ENCODE peak calls at places on chromosomes 12 and 14, in four cellular contexts. One of them, this sample, is unnamed.

GRCh38 chr12:56080556-56081138 is 682 bp downstream of the ERBB3 start:
- DNase-seq in psoas muscle: peak
- DNase-seq in fibroblast of pulmonary artery: no peak
- DNase-seq in IMR-90: no peak
- DNase-seq in this sample: no peak

GRCh38 chr14:61365667-61366194 is 44.4 kb downstream of the PRKCH start:
- DNase-seq in psoas muscle: no peak
- DNase-seq in fibroblast of pulmonary artery: peak
- DNase-seq in IMR-90: no peak
- DNase-seq in this sample: no peak

GRCh38 chr14:97218713-97219355 is 421.7 kb downstream of the VRK1 start:
- DNase-seq in psoas muscle: no peak
- DNase-seq in fibroblast of pulmonary artery: no peak
- DNase-seq in IMR-90: no peak
- DNase-seq in this sample: no peak

GRCh38 chr14:49586673-49587460 is 687 bp upstream of the RPS29 start:
- DNase-seq in psoas muscle: no peak
- DNase-seq in fibroblast of pulmonary artery: peak
- DNase-seq in IMR-90: peak
- DNase-seq in this sample: peak

GRCh38 chr12:26614217-26614616 is 218.8 kb downstream of the ITPR2 start:
- DNase-seq in psoas muscle: no peak
- DNase-seq in fibroblast of pulmonary artery: peak
- DNase-seq in IMR-90: peak
- DNase-seq in this sample: no peak

GRCh38 chr12:125944446-125944845 is 879.2 kb downstream of the AACS start:
- DNase-seq in psoas muscle: no peak
- DNase-seq in fibroblast of pulmonary artery: no peak
- DNase-seq in IMR-90: no peak
- DNase-seq in this sample: no peak

GRCh38 chr12:80353254-80353653 is 90.8 kb upstream of the PTPRQ start:
- DNase-seq in psoas muscle: no peak
- DNase-seq in fibroblast of pulmonary artery: peak
- DNase-seq in IMR-90: peak
- DNase-seq in this sample: peak

GRCh38 chr12:40473979-40474378 is 218.3 kb upstream of the CNTN1 start:
- DNase-seq in psoas muscle: no peak
- DNase-seq in fibroblast of pulmonary artery: no peak
- DNase-seq in IMR-90: no peak
- DNase-seq in this sample: no peak

GRCh38 chr12:125140918-125141573 is 75.8 kb downstream of the AACS start:
- DNase-seq in psoas muscle: no peak
- DNase-seq in fibroblast of pulmonary artery: peak
- DNase-seq in IMR-90: peak
- DNase-seq in this sample: no peak

GRCh38 chr12:93297032-93297431 is 80.7 kb upstream of the NUDT4 start:
- DNase-seq in psoas muscle: no peak
- DNase-seq in fibroblast of pulmonary artery: no peak
- DNase-seq in IMR-90: no peak
- DNase-seq in this sample: no peak

GRCh38 chr14:67566908-67567307 is 33.2 kb downstream of the PIGH start:
- DNase-seq in psoas muscle: peak
- DNase-seq in fibroblast of pulmonary artery: peak
- DNase-seq in IMR-90: no peak
- DNase-seq in this sample: no peak

GRCh38 chr14:100586520-100587247 is 533 bp downstream of the BEGAIN start:
- DNase-seq in psoas muscle: peak
- DNase-seq in fibroblast of pulmonary artery: no peak
- DNase-seq in IMR-90: no peak
- DNase-seq in this sample: no peak

GRCh38 chr12:125288931-125289928 is 224.0 kb downstream of the AACS start:
- DNase-seq in psoas muscle: no peak
- DNase-seq in fibroblast of pulmonary artery: no peak
- DNase-seq in IMR-90: no peak
- DNase-seq in this sample: no peak

GRCh38 chr12:117032593-117033381 is 66.4 kb downstream of the TESC start:
- DNase-seq in psoas muscle: no peak
- DNase-seq in fibroblast of pulmonary artery: no peak
- DNase-seq in IMR-90: peak
- DNase-seq in this sample: no peak

GRCh38 chr12:52628841-52629240 is 10.5 kb upstream of the KRT73 start:
- DNase-seq in psoas muscle: no peak
- DNase-seq in fibroblast of pulmonary artery: no peak
- DNase-seq in IMR-90: no peak
- DNase-seq in this sample: no peak

GRCh38 chr14:69827560-69827959 is 30.5 kb upstream of the SLC10A1 start:
- DNase-seq in psoas muscle: no peak
- DNase-seq in fibroblast of pulmonary artery: no peak
- DNase-seq in IMR-90: no peak
- DNase-seq in this sample: no peak

GRCh38 chr14:91947196-91948184 is at the start of gene FBLN5:
- DNase-seq in psoas muscle: peak
- DNase-seq in fibroblast of pulmonary artery: peak
- DNase-seq in IMR-90: peak
- DNase-seq in this sample: peak

GRCh38 chr14:95409472-95410307 is 90.0 kb upstream of the CLMN start:
- DNase-seq in psoas muscle: no peak
- DNase-seq in fibroblast of pulmonary artery: no peak
- DNase-seq in IMR-90: no peak
- DNase-seq in this sample: no peak

GRCh38 chr14:63654346-63654745 is 12.7 kb upstream of the WDR89 start:
- DNase-seq in psoas muscle: no peak
- DNase-seq in fibroblast of pulmonary artery: no peak
- DNase-seq in IMR-90: peak
- DNase-seq in this sample: no peak

GRCh38 chr14:55802986-55803431 is 223.0 kb downstream of the KTN1 start:
- DNase-seq in psoas muscle: no peak
- DNase-seq in fibroblast of pulmonary artery: peak
- DNase-seq in IMR-90: peak
- DNase-seq in this sample: no peak

GRCh38 chr14:46840971-46841729 is 189.6 kb upstream of the RPL10L start:
- DNase-seq in psoas muscle: no peak
- DNase-seq in fibroblast of pulmonary artery: no peak
- DNase-seq in IMR-90: no peak
- DNase-seq in this sample: peak

GRCh38 chr12:29589271-29589670 is 91.8 kb upstream of the OVCH1 start:
- DNase-seq in psoas muscle: no peak
- DNase-seq in fibroblast of pulmonary artery: no peak
- DNase-seq in IMR-90: peak
- DNase-seq in this sample: no peak

GRCh38 chr12:62308201-62308600 is 48.0 kb downstream of the USP15 start:
- DNase-seq in psoas muscle: no peak
- DNase-seq in fibroblast of pulmonary artery: no peak
- DNase-seq in IMR-90: no peak
- DNase-seq in this sample: no peak

GRCh38 chr12:104387190-104387589 is 69.6 kb upstream of the CHST11 start:
- DNase-seq in psoas muscle: no peak
- DNase-seq in fibroblast of pulmonary artery: peak
- DNase-seq in IMR-90: peak
- DNase-seq in this sample: peak

GRCh38 chr12:125187780-125188741 is 122.8 kb downstream of the AACS start:
- DNase-seq in psoas muscle: no peak
- DNase-seq in fibroblast of pulmonary artery: no peak
- DNase-seq in IMR-90: no peak
- DNase-seq in this sample: no peak

GRCh38 chr12:48777501-48778400 is 11.1 kb downstream of the ADCY6 start:
- DNase-seq in psoas muscle: no peak
- DNase-seq in fibroblast of pulmonary artery: no peak
- DNase-seq in IMR-90: no peak
- DNase-seq in this sample: no peak

GRCh38 chr12:90331262-90331661 is 622.6 kb upstream of the ATP2B1 start:
- DNase-seq in psoas muscle: no peak
- DNase-seq in fibroblast of pulmonary artery: peak
- DNase-seq in IMR-90: no peak
- DNase-seq in this sample: no peak

GRCh38 chr14:37230551-37231194 is 32.9 kb downstream of the MIPOL1 start:
- DNase-seq in psoas muscle: no peak
- DNase-seq in fibroblast of pulmonary artery: peak
- DNase-seq in IMR-90: peak
- DNase-seq in this sample: peak

GRCh38 chr12:51183816-51184215 is 10.9 kb upstream of the TFCP2 start:
- DNase-seq in psoas muscle: peak
- DNase-seq in fibroblast of pulmonary artery: peak
- DNase-seq in IMR-90: peak
- DNase-seq in this sample: no peak

GRCh38 chr12:109727746-109728726 is 14.4 kb downstream of the FAM222A start:
- DNase-seq in psoas muscle: peak
- DNase-seq in fibroblast of pulmonary artery: no peak
- DNase-seq in IMR-90: no peak
- DNase-seq in this sample: no peak

GRCh38 chr14:81516941-81517797 is 16.5 kb downstream of the SEL1L start:
- DNase-seq in psoas muscle: no peak
- DNase-seq in fibroblast of pulmonary artery: peak
- DNase-seq in IMR-90: peak
- DNase-seq in this sample: no peak

GRCh38 chr12:47931187-47931586 is 26.4 kb upstream of the VDR start:
- DNase-seq in psoas muscle: no peak
- DNase-seq in fibroblast of pulmonary artery: no peak
- DNase-seq in IMR-90: no peak
- DNase-seq in this sample: no peak

GRCh38 chr12:109440851-109441490 is 36.1 kb downstream of the KCTD10 start:
- DNase-seq in psoas muscle: no peak
- DNase-seq in fibroblast of pulmonary artery: peak
- DNase-seq in IMR-90: no peak
- DNase-seq in this sample: no peak

GRCh38 chr12:107992870-107993451 is 136.1 kb upstream of the WSCD2 start:
- DNase-seq in psoas muscle: no peak
- DNase-seq in fibroblast of pulmonary artery: peak
- DNase-seq in IMR-90: peak
- DNase-seq in this sample: no peak

GRCh38 chr14:22314183-22314820 is 274.7 kb downstream of the DAD1 start:
- DNase-seq in psoas muscle: no peak
- DNase-seq in fibroblast of pulmonary artery: peak
- DNase-seq in IMR-90: peak
- DNase-seq in this sample: no peak

GRCh38 chr14:88933203-88933602 is 108.8 kb downstream of the TTC8 start:
- DNase-seq in psoas muscle: no peak
- DNase-seq in fibroblast of pulmonary artery: no peak
- DNase-seq in IMR-90: no peak
- DNase-seq in this sample: no peak

GRCh38 chr14:42269234-42269633 is 662.6 kb downstream of the LRFN5 start:
- DNase-seq in psoas muscle: no peak
- DNase-seq in fibroblast of pulmonary artery: no peak
- DNase-seq in IMR-90: no peak
- DNase-seq in this sample: no peak
- H3K4me3 ChIP-seq in psoas muscle: no peak
- H3K4me3 ChIP-seq in fibroblast of pulmonary artery: no peak
- H3K4me3 ChIP-seq in IMR-90: no peak
- H3K4me3 ChIP-seq in this sample: no peak

DNA sequence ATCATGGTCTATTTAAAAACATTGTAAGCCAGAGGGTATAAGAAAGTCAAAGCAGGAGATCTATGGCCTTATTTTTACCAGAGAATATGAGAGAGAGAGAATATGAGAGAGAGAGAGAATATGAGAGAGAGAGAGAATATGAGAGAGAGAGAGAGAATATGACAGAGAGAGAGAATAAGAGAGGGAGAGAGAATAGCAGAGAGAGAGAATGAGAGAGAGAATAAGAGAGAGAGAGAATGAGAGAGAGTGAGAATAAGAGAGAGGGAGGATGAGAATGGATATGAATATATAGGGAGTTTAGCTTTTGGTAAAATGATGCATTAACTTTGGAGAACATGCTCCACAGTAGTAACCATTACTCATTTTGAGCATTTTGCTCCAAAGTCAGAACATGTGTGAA is 48.0 kb upstream of the ALG10B start:
- DNase-seq in psoas muscle: no peak
- DNase-seq in fibroblast of pulmonary artery: no peak
- DNase-seq in IMR-90: no peak
- DNase-seq in this sample: no peak
- TF ChIP-seq CTCF in psoas muscle: no peak
- TF ChIP-seq CTCF in fibroblast of pulmonary artery: no peak
- TF ChIP-seq CTCF in IMR-90: no peak
- TF ChIP-seq CTCF in this sample: no peak

GRCh38 chr14:79728331-79728730 is 483.0 kb downstream of the DIO2 start:
- DNase-seq in psoas muscle: no peak
- DNase-seq in fibroblast of pulmonary artery: no peak
- DNase-seq in IMR-90: no peak
- DNase-seq in this sample: no peak

GRCh38 chr14:79727900-79728299 is 483.4 kb downstream of the DIO2 start:
- DNase-seq in psoas muscle: no peak
- DNase-seq in fibroblast of pulmonary artery: no peak
- DNase-seq in IMR-90: no peak
- DNase-seq in this sample: no peak

GRCh38 chr14:79732911-79733310 is 478.4 kb downstream of the DIO2 start:
- DNase-seq in psoas muscle: no peak
- DNase-seq in fibroblast of pulmonary artery: peak
- DNase-seq in IMR-90: peak
- DNase-seq in this sample: peak

GRCh38 chr14:79734151-79734550 is 477.2 kb downstream of the DIO2 start:
- DNase-seq in psoas muscle: no peak
- DNase-seq in fibroblast of pulmonary artery: no peak
- DNase-seq in IMR-90: no peak
- DNase-seq in this sample: no peak

GRCh38 chr14:79730911-79731310 is 480.4 kb downstream of the DIO2 start:
- DNase-seq in psoas muscle: no peak
- DNase-seq in fibroblast of pulmonary artery: peak
- DNase-seq in IMR-90: no peak
- DNase-seq in this sample: peak
- H3K4me3 ChIP-seq in psoas muscle: no peak
- H3K4me3 ChIP-seq in fibroblast of pulmonary artery: no peak
- H3K4me3 ChIP-seq in IMR-90: no peak
- H3K4me3 ChIP-seq in this sample: no peak

DNA sequence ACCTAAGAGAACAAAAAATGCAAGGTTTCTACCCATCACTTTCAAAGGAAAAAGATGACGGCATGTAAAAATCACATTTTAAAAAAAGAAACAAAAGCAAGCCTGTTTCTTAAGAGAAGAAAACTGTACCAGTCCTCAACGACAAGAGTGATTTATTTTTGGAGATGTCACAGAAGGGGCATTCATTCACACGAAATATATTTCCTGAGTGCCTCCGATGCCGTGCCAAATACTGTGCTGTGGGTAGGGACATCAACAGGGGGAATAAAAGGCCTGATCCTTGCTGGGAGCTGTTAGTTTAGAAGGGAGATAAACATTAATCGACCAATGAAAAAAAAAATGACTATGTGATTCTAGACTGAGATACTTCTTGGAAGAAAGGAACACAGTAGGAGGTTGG is 297.5 kb upstream of the SOX5 start:
- DNase-seq in psoas muscle: no peak
- DNase-seq in fibroblast of pulmonary artery: no peak
- DNase-seq in IMR-90: no peak
- DNase-seq in this sample: no peak
- TF ChIP-seq CTCF in psoas muscle: no peak
- TF ChIP-seq CTCF in fibroblast of pulmonary artery: no peak
- TF ChIP-seq CTCF in IMR-90: no peak
- TF ChIP-seq CTCF in this sample: no peak